ENCODE peak calls at places on chromosomes 13 and 19, in six cellular contexts. I is AG04450; J is MCF 10A; P is CD4-positive, alpha-beta T cell; G is mesothelial cell of epicardium; C is MM.1S. H is an unnamed sample.

GRCh38 chr13:34265016-34265692 is 447.2 kb downstream of the RFC3 start:
- DNase-seq in I (no peak), J (no peak), P (no peak), G (no peak), C (no peak), H (no peak)

GRCh38 chr19:55305491-55305890 is 19.6 kb downstream of the TMEM150B start:
- DNase-seq in I (no peak), J (peak; percentile 46), P (peak; percentile 53), G (no peak), C (peak; percentile 45), H (peak; percentile 46)

GRCh38 chr19:47573076-47574026 is at the start of gene ZNF541:
- DNase-seq in I (no peak), J (no peak), P (peak; percentile 89), G (no peak), C (no peak), H (no peak)

GRCh38 chr19:49362048-49362925 is at the start of gene TEAD2:
- DNase-seq in I (no peak), J (peak; percentile 59), P (no peak), G (peak; percentile 59), C (no peak), H (no peak)

GRCh38 chr13:48156466-48156865 is 61.6 kb upstream of the MED4 start:
- DNase-seq in I (no peak), J (peak; percentile 69), P (peak; percentile 78), G (no peak), C (peak; percentile 7), H (peak; percentile 46)

GRCh38 chr13:76632388-76633044 is 253.7 kb downstream of the KCTD12 start:
- DNase-seq in I (no peak), J (peak; percentile 36), P (no peak), G (no peak), C (peak; percentile 23), H (peak; percentile 36)

GRCh38 chr19:13574933-13575332 is 68.7 kb upstream of the CACNA1A start:
- DNase-seq in I (no peak), J (no peak), P (no peak), G (no peak), C (no peak), H (no peak)

GRCh38 chr19:33472696-33473624 is 48.6 kb downstream of the PEPD start:
- DNase-seq in I (peak; percentile 72), J (peak; percentile 81), P (no peak), G (no peak), C (no peak), H (no peak)

GRCh38 chr19:18292810-18293641 is 11.6 kb upstream of the JUND start:
- DNase-seq in I (no peak), J (peak; percentile 82), P (no peak), G (peak; percentile 75), C (no peak), H (peak; percentile 67)

GRCh38 chr13:110507678-110508381 is 53.7 kb downstream of the RAB20 start:
- DNase-seq in I (no peak), J (peak; percentile 14), P (no peak), G (no peak), C (peak; percentile 32), H (no peak)

GRCh38 chr19:47430041-47430802 is 10.9 kb upstream of the MEIS3 start:
- DNase-seq in I (no peak), J (no peak), P (no peak), G (no peak), C (no peak), H (peak; percentile 38)

GRCh38 chr19:10672529-10673150 is 18.5 kb downstream of the ILF3 start:
- DNase-seq in I (no peak), J (no peak), P (no peak), G (no peak), C (no peak), H (no peak)

GRCh38 chr19:2528543-2529173 is 52.7 kb downstream of the GADD45B start:
- DNase-seq in I (no peak), J (peak; percentile 62), P (no peak), G (no peak), C (no peak), H (no peak)

GRCh38 chr19:28372800-28373199 is 840.2 kb downstream of the UQCRFS1 start:
- DNase-seq in I (no peak), J (no peak), P (no peak), G (no peak), C (no peak), H (no peak)

GRCh38 chr13:76754414-76754813 is 131.8 kb downstream of the KCTD12 start:
- DNase-seq in I (no peak), J (peak; percentile 56), P (no peak), G (no peak), C (no peak), H (no peak)

GRCh38 chr19:17719730-17720486 is 628 bp downstream of the MAP1S start:
- DNase-seq in I (no peak), J (peak; percentile 77), P (peak; percentile 43), G (no peak), C (peak; percentile 19), H (peak; percentile 15)

GRCh38 chr13:33863390-33863789 is 45.4 kb downstream of the RFC3 start:
- DNase-seq in I (no peak), J (no peak), P (no peak), G (no peak), C (no peak), H (no peak)

GRCh38 chr13:27605610-27606200 is 14.6 kb downstream of the LNX2 start:
- DNase-seq in I (no peak), J (peak; percentile 16), P (no peak), G (no peak), C (no peak), H (no peak)

GRCh38 chr13:111161601-111162600 is 46.8 kb downstream of the ARHGEF7 start:
- DNase-seq in I (no peak), J (no peak), P (no peak), G (no peak), C (no peak), H (peak; percentile 46)

GRCh38 chr19:8811315-8812172 is 20.6 kb downstream of the ZNF558 start:
- DNase-seq in I (no peak), J (peak; percentile 7), P (no peak), G (no peak), C (no peak), H (no peak)

GRCh38 chr19:729564-730381 is 21.0 kb downstream of the PALM start:
- DNase-seq in I (no peak), J (no peak), P (no peak), G (no peak), C (no peak), H (no peak)

GRCh38 chr19:19642506-19643157 is 825 bp downstream of the GMIP start:
- DNase-seq in I (no peak), J (peak; percentile 20), P (no peak), G (no peak), C (no peak), H (peak; percentile 72)

GRCh38 chr13:86584301-86584700 is 785.1 kb upstream of the SLITRK6 start:
- DNase-seq in I (no peak), J (no peak), P (no peak), G (no peak), C (no peak), H (no peak)

GRCh38 chr19:49492573-49493411 is 3.4 kb upstream of the RPS11 start:
- DNase-seq in I (no peak), J (peak; percentile 57), P (no peak), G (no peak), C (peak; percentile 26), H (peak; percentile 76)

GRCh38 chr19:18756896-18757295 is 34.2 kb downstream of the COMP start:
- DNase-seq in I (no peak), J (peak; percentile 92), P (no peak), G (no peak), C (no peak), H (no peak)

DNA sequence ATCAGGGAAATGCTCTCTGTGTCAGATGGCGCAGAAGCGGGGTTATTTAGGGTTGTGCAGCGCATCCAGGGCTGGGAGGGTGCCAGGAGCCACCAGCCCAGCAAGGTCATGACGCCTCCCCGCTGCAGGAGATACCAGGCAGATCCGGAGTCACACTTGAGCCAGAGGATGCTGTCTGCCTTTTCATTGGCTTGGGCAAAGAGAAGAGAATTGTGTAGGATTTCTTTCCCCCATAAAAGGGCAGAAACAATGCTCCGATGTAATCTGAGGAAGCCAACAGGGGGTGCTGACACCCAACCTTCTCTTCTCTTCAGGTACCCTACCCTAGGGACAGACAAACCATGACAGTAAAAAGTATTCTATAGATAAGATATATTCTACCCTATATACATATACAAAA is 346.4 kb downstream of the TSHZ3 start:
- DNase-seq in I (no peak), J (no peak), P (no peak), G (no peak), C (no peak), H (no peak)
- TF ChIP-seq CTCF in I (peak; percentile 22), J (no peak), P (no peak), G (no peak), C (no peak), H (no peak)

GRCh38 chr13:112931028-112931934 is 37.7 kb upstream of the MCF2L start:
- DNase-seq in I (peak; percentile 46), J (peak; percentile 54), P (no peak), G (no peak), C (peak; percentile 93), H (no peak)
- TF ChIP-seq CTCF in I (peak; percentile 88), J (peak; percentile 49), P (no peak), G (peak; percentile 27), C (peak; percentile 89), H (peak; percentile 14)

GRCh38 chr13:52642131-52642530 is at the start of gene HNRNPA1L2:
- DNase-seq in I (no peak), J (no peak), P (no peak), G (no peak), C (no peak), H (no peak)
- TF ChIP-seq CTCF in I (no peak), J (no peak), P (no peak), G (no peak), C (no peak), H (no peak)

GRCh38 chr13:42355118-42355840 is 83.3 kb downstream of the AKAP11 start:
- DNase-seq in I (no peak), J (no peak), P (peak; percentile 54), G (no peak), C (no peak), H (no peak)

GRCh38 chr13:42350141-42350540 is 78.2 kb downstream of the AKAP11 start:
- DNase-seq in I (no peak), J (no peak), P (no peak), G (no peak), C (no peak), H (no peak)

GRCh38 chr13:42360046-42360445 is 88.1 kb downstream of the AKAP11 start:
- DNase-seq in I (no peak), J (no peak), P (no peak), G (no peak), C (no peak), H (no peak)

GRCh38 chr13:42355841-42356575 is 84.1 kb downstream of the AKAP11 start:
- DNase-seq in I (no peak), J (no peak), P (no peak), G (no peak), C (no peak), H (no peak)

DNA sequence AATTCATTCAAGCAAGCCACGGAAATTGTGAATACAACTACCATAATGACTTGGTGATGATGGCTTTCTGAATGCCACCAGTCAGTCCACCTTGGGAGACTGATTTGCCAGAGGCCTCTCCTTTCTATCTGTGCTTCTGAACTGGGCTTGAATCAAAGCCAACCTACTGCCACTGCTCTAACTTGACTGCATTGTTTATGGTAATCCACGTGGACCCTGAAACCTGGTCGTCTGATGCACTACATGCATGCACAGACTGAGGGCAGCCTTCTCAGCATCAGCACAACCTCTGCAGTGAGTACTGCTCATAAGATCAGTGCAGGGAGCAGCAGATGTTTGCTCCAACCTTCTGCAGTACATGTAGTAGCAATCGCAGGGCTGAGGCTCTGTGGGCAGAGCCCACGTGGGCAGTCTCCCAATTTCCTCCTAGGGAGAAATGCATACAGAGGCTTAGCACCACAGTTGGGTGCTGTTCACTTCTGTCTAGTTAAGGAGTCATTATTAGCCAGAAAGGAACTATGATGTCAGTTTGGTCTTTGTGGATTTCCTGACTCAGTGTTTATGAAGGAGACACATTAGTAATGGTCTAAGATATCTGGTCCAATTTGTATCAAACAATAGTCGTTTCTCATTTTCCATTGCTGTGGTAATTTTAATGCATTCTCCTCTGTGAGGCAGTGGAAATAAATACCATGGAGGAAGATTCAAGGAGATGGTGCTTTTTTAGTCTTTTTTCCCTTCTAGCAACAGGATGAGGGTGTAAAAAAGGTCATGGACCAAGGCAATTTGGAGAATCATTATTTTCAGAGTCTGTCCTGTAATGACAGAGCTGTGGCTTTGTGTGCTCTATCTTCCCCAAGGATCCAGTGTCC is 82.5 kb downstream of the AKAP11 start:
- DNase-seq in I (peak; percentile 20), J (no peak), P (peak; percentile 47), G (no peak), C (no peak), H (peak; percentile 76)
- TF ChIP-seq CTCF in I (peak; percentile 19), J (no peak), P (no peak), G (no peak), C (no peak), H (peak; percentile 37)

H was measured in GM12865.